ENCODE peak calls at places on chromosomes 11 and 22, in ten cellular contexts. Y, G, C, K, X, Z, J, L, E and S are unnamed samples.

GRCh38 chr22:23128269-23129108 is 13.3 kb downstream of the RSPH14 start:
- DNase-seq in L (peak; percentile 73), G (peak; percentile 57), Z (peak; percentile 84), Y (peak; percentile 84), J (peak; percentile 76), X (peak; percentile 90), K (peak; percentile 63), E (peak; percentile 87), C (peak; percentile 74), S (peak; percentile 83)

GRCh38 chr22:49087163-49087562 is 740.5 kb downstream of the BRD1 start:
- DNase-seq in L (no peak), Y (no peak), E (no peak), G (no peak), K (no peak), Z (no peak), X (peak; percentile 36), J (no peak), C (no peak), S (no peak)

GRCh38 chr11:33542921-33543320 is 157.7 kb downstream of the C11orf91 start:
- DNase-seq in X (no peak), E (peak; percentile 51), C (peak; percentile 39), L (peak; percentile 40), Z (peak; percentile 66), Y (peak; percentile 67), G (peak; percentile 46), K (peak; percentile 46), J (peak; percentile 36), S (peak; percentile 69)

GRCh38 chr22:47654922-47655451 is 892.5 kb downstream of the TBC1D22A start:
- DNase-seq in Z (no peak), Y (no peak), E (no peak), J (no peak), G (no peak), X (no peak), C (no peak), K (no peak), L (no peak), S (no peak)

GRCh38 chr11:35477871-35478270 is 47.5 kb downstream of the PAMR1 start:
- DNase-seq in G (no peak), X (no peak), Y (no peak), K (no peak), L (no peak), J (no peak), E (no peak), C (no peak), Z (no peak), S (no peak)

GRCh38 chr22:29377979-29378378 is 10.4 kb downstream of the AP1B1 start:
- DNase-seq in K (peak; percentile 59), Z (peak; percentile 80), E (no peak), L (no peak), J (no peak), C (no peak), G (no peak), X (no peak), Y (no peak), S (no peak)

GRCh38 chr11:130831506-130832385 is 84.5 kb downstream of the SNX19 start:
- DNase-seq in Z (no peak), X (no peak), K (no peak), C (peak; percentile 32), Y (no peak), G (no peak), E (no peak), J (no peak), L (no peak), S (peak; percentile 84)

GRCh38 chr11:93403930-93404329 is 73.4 kb downstream of the DEUP1 start:
- DNase-seq in Y (no peak), J (no peak), X (no peak), C (no peak), K (no peak), Z (no peak), L (no peak), E (no peak), G (no peak), S (no peak)

GRCh38 chr22:23685205-23685784 is 5.5 kb upstream of the RGL4 start:
- DNase-seq in X (no peak), Z (peak; percentile 28), Y (peak; percentile 24), K (no peak), J (no peak), E (no peak), G (no peak), C (peak; percentile 31), L (no peak), S (no peak)

GRCh38 chr22:50141891-50142363 is 28.6 kb upstream of the PANX2 start:
- DNase-seq in K (no peak), C (no peak), J (no peak), G (no peak), Z (no peak), X (no peak), L (no peak), E (no peak), Y (no peak), S (no peak)

GRCh38 chr11:12290477-12290922 is 86.9 kb upstream of the PARVA start:
- DNase-seq in K (no peak), Z (peak; percentile 15), Y (no peak), E (no peak), X (no peak), G (no peak), L (no peak), J (no peak), C (peak; percentile 68), S (no peak)

GRCh38 chr11:8329336-8329735 is 65.7 kb upstream of the LMO1 start:
- DNase-seq in Y (no peak), E (no peak), Z (no peak), G (no peak), C (no peak), L (no peak), J (no peak), K (no peak), X (no peak), S (no peak)

GRCh38 chr11:131692151-131692550 is 321.7 kb downstream of the NTM start:
- DNase-seq in K (no peak), Y (no peak), J (no peak), C (no peak), E (no peak), L (no peak), G (no peak), Z (no peak), X (no peak), S (no peak)

GRCh38 chr11:57266157-57266556 is 29.1 kb upstream of the APLNR start:
- DNase-seq in Z (no peak), C (no peak), G (no peak), K (no peak), E (no peak), L (no peak), Y (no peak), J (no peak), X (no peak), S (no peak)

DNA sequence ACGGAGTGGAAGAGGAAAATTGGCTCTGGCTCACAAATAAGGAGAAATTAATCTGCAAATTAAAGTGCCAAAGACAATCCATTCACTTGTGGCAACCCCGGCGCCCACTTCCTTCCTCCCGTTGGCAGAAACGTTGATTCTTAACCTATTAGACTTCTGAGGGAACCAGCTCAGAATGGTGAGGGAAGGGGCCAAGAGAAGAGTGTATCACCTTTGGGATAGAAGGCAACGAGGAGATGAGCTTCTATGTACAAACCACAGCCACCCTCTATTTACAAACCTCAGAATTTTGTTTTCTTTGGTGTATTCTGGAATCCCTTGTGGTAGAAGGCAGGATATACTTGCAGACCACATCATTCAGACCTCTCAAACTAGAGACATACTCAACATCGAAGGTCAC is 1.1 kb downstream of the MB start:
- DNase-seq in C (no peak), X (no peak), G (no peak), J (no peak), E (no peak), L (no peak), Y (no peak), K (no peak), Z (no peak), S (no peak)
- H3K4me3 ChIP-seq in C (no peak overlapping the region), X (no peak overlapping the region), G (peak overlapping the region; percentile 22), J (no peak overlapping the region), E (no peak overlapping the region), L (peak overlapping the region; percentile 49), Y (no peak overlapping the region), K (no peak overlapping the region), Z (no peak overlapping the region), S (no peak overlapping the region)

GRCh38 chr11:65071907-65072630 is 11.8 kb downstream of the CDCA5 start:
- DNase-seq in C (no peak), Y (no peak), G (no peak), K (no peak), X (no peak), J (no peak), L (no peak), Z (no peak), E (peak; percentile 36), S (peak; percentile 38)
- TF ChIP-seq CTCF in C (no peak), Y (no peak), G (no peak), K (no peak), X (no peak), J (no peak), L (no peak), Z (no peak), E (no peak), S (no peak)

DNA sequence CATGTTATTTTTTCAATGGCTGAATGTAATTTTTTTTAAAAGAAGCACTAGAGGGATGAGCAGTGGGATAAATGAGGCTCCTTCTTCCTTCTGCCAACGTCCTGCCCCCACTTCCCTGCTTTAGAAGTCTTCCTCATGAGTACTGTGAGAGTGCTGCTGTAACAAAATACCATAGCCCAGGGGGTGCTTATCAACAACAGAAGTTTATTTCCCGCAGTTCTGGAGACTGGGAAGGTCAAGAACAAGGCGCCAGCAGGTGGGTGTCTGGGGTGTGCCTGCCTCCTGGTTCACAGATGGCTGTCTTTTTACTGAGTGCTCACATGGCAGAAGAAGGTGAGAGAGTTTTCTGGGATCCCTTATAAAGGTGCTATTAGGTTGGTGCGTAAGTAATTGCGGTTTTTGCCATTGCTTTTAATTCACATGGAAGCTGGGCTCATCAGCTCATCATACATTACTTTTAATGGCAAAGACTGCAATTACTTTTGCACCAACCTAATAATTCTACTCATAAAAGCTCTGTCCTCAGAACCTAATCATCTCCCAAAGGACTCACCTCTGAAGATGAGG is 22.8 kb downstream of the RCN1 start:
- DNase-seq in E (no peak), K (no peak), L (no peak), C (no peak), Z (no peak), X (no peak), Y (no peak), J (no peak), G (no peak), S (no peak)
- H3K4me3 ChIP-seq in E (no peak overlapping the region), K (no peak overlapping the region), L (no peak overlapping the region), C (no peak overlapping the region), Z (no peak overlapping the region), X (no peak overlapping the region), Y (no peak overlapping the region), J (no peak overlapping the region), G (no peak overlapping the region), S (no peak overlapping the region)

GRCh38 chr11:32071811-32072210 is 19.1 kb upstream of the RCN1 start:
- DNase-seq in G (no peak), E (no peak), K (peak; percentile 50), Y (peak; percentile 71), C (peak; percentile 84), X (no peak), L (no peak), Z (no peak), J (peak; percentile 70), S (no peak)
- TF ChIP-seq CTCF in G (peak; percentile 34), E (no peak), K (peak; percentile 39), Y (peak; percentile 74), C (peak; percentile 65), X (no peak), L (no peak), Z (no peak), J (peak; percentile 70), S (peak; percentile 18)